ENCODE peak calls at places on chromosomes 13 and 19, in seven cellular contexts. One of them, this sample, is unnamed.

GRCh38 chr13:39835253-39835652 is 179.8 kb downstream of the COG6 start:
- DNase-seq in uterus: no peak
- DNase-seq in fibroblast of lung: no peak
- DNase-seq in ovary: no peak
- DNase-seq in endodermal cell: peak; percentile 56
- DNase-seq in mesendoderm: peak; percentile 49
- DNase-seq in CD8-positive, alpha-beta memory T cell: no peak
- DNase-seq in this sample: no peak

GRCh38 chr13:25648996-25649633 is 277.3 kb downstream of the ATP8A2 start:
- DNase-seq in uterus: no peak
- DNase-seq in fibroblast of lung: no peak
- DNase-seq in ovary: no peak
- DNase-seq in endodermal cell: no peak
- DNase-seq in mesendoderm: no peak
- DNase-seq in CD8-positive, alpha-beta memory T cell: no peak
- DNase-seq in this sample: no peak

GRCh38 chr19:2167896-2168618 is 4.3 kb downstream of the DOT1L start:
- DNase-seq in uterus: peak; percentile 59
- DNase-seq in fibroblast of lung: peak; percentile 47
- DNase-seq in ovary: no peak
- DNase-seq in endodermal cell: no peak
- DNase-seq in mesendoderm: no peak
- DNase-seq in CD8-positive, alpha-beta memory T cell: no peak
- DNase-seq in this sample: peak; percentile 83

GRCh38 chr13:93298741-93299140 is 72.1 kb downstream of the GPC6 start:
- DNase-seq in uterus: no peak
- DNase-seq in fibroblast of lung: peak; percentile 64
- DNase-seq in ovary: no peak
- DNase-seq in endodermal cell: no peak
- DNase-seq in mesendoderm: no peak
- DNase-seq in CD8-positive, alpha-beta memory T cell: no peak
- DNase-seq in this sample: no peak

GRCh38 chr13:41614671-41615519 is 157.5 kb downstream of the RGCC start:
- DNase-seq in uterus: peak; percentile 41
- DNase-seq in fibroblast of lung: peak; percentile 61
- DNase-seq in ovary: peak; percentile 21
- DNase-seq in endodermal cell: no peak
- DNase-seq in mesendoderm: peak; percentile 50
- DNase-seq in CD8-positive, alpha-beta memory T cell: no peak
- DNase-seq in this sample: no peak

GRCh38 chr13:46086421-46086922 is 18.4 kb downstream of the CPB2 start:
- DNase-seq in uterus: no peak
- DNase-seq in fibroblast of lung: no peak
- DNase-seq in ovary: no peak
- DNase-seq in endodermal cell: no peak
- DNase-seq in mesendoderm: no peak
- DNase-seq in CD8-positive, alpha-beta memory T cell: no peak
- DNase-seq in this sample: no peak

GRCh38 chr19:10256970-10257615 is 5.1 kb downstream of the MRPL4 start:
- DNase-seq in uterus: no peak
- DNase-seq in fibroblast of lung: no peak
- DNase-seq in ovary: no peak
- DNase-seq in endodermal cell: no peak
- DNase-seq in mesendoderm: no peak
- DNase-seq in CD8-positive, alpha-beta memory T cell: no peak
- DNase-seq in this sample: no peak

GRCh38 chr13:110517505-110518149 is 43.9 kb downstream of the RAB20 start:
- DNase-seq in uterus: no peak
- DNase-seq in fibroblast of lung: no peak
- DNase-seq in ovary: no peak
- DNase-seq in endodermal cell: no peak
- DNase-seq in mesendoderm: no peak
- DNase-seq in CD8-positive, alpha-beta memory T cell: no peak
- DNase-seq in this sample: no peak

GRCh38 chr19:3007975-3008374 is 21.1 kb downstream of the TLE2 start:
- DNase-seq in uterus: no peak
- DNase-seq in fibroblast of lung: no peak
- DNase-seq in ovary: no peak
- DNase-seq in endodermal cell: no peak
- DNase-seq in mesendoderm: no peak
- DNase-seq in CD8-positive, alpha-beta memory T cell: no peak
- DNase-seq in this sample: no peak

GRCh38 chr13:22454586-22454985 is 726.2 kb upstream of the SGCG start:
- DNase-seq in uterus: no peak
- DNase-seq in fibroblast of lung: peak; percentile 46
- DNase-seq in ovary: no peak
- DNase-seq in endodermal cell: peak; percentile 70
- DNase-seq in mesendoderm: peak; percentile 74
- DNase-seq in CD8-positive, alpha-beta memory T cell: no peak
- DNase-seq in this sample: no peak

GRCh38 chr19:50660083-50660366 is 10.8 kb downstream of the C19orf81 start:
- DNase-seq in uterus: no peak
- DNase-seq in fibroblast of lung: no peak
- DNase-seq in ovary: no peak
- DNase-seq in endodermal cell: no peak
- DNase-seq in mesendoderm: no peak
- DNase-seq in CD8-positive, alpha-beta memory T cell: no peak
- DNase-seq in this sample: no peak

GRCh38 chr19:42241279-42241678 is 1.1 kb downstream of the GSK3A start:
- DNase-seq in uterus: no peak
- DNase-seq in fibroblast of lung: no peak
- DNase-seq in ovary: no peak
- DNase-seq in endodermal cell: no peak
- DNase-seq in mesendoderm: no peak
- DNase-seq in CD8-positive, alpha-beta memory T cell: no peak
- DNase-seq in this sample: no peak

GRCh38 chr13:113491418-113491883 is 940 bp upstream of the DCUN1D2 start:
- DNase-seq in uterus: no peak
- DNase-seq in fibroblast of lung: peak; percentile 27
- DNase-seq in ovary: peak; percentile 42
- DNase-seq in endodermal cell: peak; percentile 77
- DNase-seq in mesendoderm: peak; percentile 54
- DNase-seq in CD8-positive, alpha-beta memory T cell: no peak
- DNase-seq in this sample: peak; percentile 76

GRCh38 chr19:5621945-5622464 is 571 bp downstream of the SAFB2 start:
- DNase-seq in uterus: peak; percentile 38
- DNase-seq in fibroblast of lung: no peak
- DNase-seq in ovary: peak; percentile 44
- DNase-seq in endodermal cell: peak; percentile 59
- DNase-seq in mesendoderm: peak; percentile 8
- DNase-seq in CD8-positive, alpha-beta memory T cell: no peak
- DNase-seq in this sample: peak; percentile 72

GRCh38 chr19:5622465-5623396 is at the start of the genes SAFB and SAFB2:
- DNase-seq in uterus: peak; percentile 99
- DNase-seq in fibroblast of lung: peak; percentile 100
- DNase-seq in ovary: peak; percentile 100
- DNase-seq in endodermal cell: peak; percentile 99
- DNase-seq in mesendoderm: peak; percentile 100
- DNase-seq in CD8-positive, alpha-beta memory T cell: peak; percentile 100
- DNase-seq in this sample: peak; percentile 100

GRCh38 chr19:5624741-5625140 is 1.9 kb downstream of the SAFB start:
- DNase-seq in uterus: no peak
- DNase-seq in fibroblast of lung: no peak
- DNase-seq in ovary: no peak
- DNase-seq in endodermal cell: no peak
- DNase-seq in mesendoderm: peak; percentile 30
- DNase-seq in CD8-positive, alpha-beta memory T cell: no peak
- DNase-seq in this sample: no peak

GRCh38 chr19:5624154-5624663 is 1.3 kb downstream of the SAFB start:
- DNase-seq in uterus: peak; percentile 37
- DNase-seq in fibroblast of lung: peak; percentile 59
- DNase-seq in ovary: peak; percentile 32
- DNase-seq in endodermal cell: peak; percentile 45
- DNase-seq in mesendoderm: peak; percentile 25
- DNase-seq in CD8-positive, alpha-beta memory T cell: no peak
- DNase-seq in this sample: peak; percentile 68

DNA sequence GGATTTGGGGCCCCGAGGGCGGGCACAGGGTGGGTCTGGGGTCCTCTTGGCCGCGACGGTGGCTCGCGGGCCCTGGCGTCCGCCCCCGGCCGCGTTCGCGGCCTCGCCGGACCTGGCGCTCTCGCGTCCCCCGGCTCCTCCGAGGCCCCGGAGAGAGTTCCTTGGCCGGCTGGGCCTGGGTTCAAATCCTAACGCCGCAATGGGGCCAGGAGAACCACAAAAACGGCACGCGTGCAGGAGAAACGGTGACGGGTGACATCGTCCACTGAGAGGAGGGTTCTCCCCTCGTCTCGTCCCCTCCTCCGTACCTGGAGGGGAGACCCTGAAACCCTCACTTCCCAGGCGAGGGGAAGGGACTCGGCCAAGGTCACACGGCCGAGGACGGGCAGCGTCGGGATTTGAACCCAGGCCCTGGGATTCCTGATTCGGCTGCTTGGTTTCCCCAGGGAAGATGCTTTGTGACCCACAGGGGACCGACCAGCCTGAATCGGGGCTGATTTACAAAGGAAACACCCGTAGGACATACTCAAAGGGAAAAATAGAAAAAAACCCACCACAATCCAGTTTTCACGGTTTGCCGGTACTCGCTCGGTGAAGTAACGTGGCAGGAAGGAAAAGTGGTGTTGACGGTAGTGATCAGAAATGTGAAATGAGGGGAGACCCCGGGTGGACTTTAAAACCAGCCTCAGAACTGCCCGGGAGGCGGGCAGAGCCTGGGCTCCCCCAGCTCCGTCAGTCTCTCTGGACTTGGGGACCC is 692 bp downstream of the SAFB start:
- DNase-seq in uterus: peak; percentile 20
- DNase-seq in fibroblast of lung: no peak
- DNase-seq in ovary: no peak
- DNase-seq in endodermal cell: peak; percentile 47
- DNase-seq in mesendoderm: no peak
- DNase-seq in CD8-positive, alpha-beta memory T cell: no peak
- DNase-seq in this sample: peak; percentile 56
- H3K4me1 ChIP-seq in uterus: peaks cover 9% of the 10 kb centered on the region
- H3K4me1 ChIP-seq in fibroblast of lung: peaks cover 14% of the 10 kb centered on the region
- H3K4me1 ChIP-seq in ovary: peaks cover 19% of the 10 kb centered on the region
- H3K4me1 ChIP-seq in endodermal cell: peaks cover 10% of the 10 kb centered on the region
- H3K4me1 ChIP-seq in mesendoderm: peaks cover 12% of the 10 kb centered on the region
- H3K4me1 ChIP-seq in CD8-positive, alpha-beta memory T cell: peaks cover 76% of the 10 kb centered on the region
- H3K4me1 ChIP-seq in this sample: peaks cover 24% of the 10 kb centered on the region

GRCh38 chr19:49335784-49336481 is 727 bp downstream of the CD37 start:
- DNase-seq in uterus: no peak
- DNase-seq in fibroblast of lung: no peak
- DNase-seq in ovary: no peak
- DNase-seq in endodermal cell: peak; percentile 11
- DNase-seq in mesendoderm: no peak
- DNase-seq in CD8-positive, alpha-beta memory T cell: no peak
- DNase-seq in this sample: no peak

GRCh38 chr19:49331616-49332055 is 3.6 kb upstream of the CD37 start:
- DNase-seq in uterus: no peak
- DNase-seq in fibroblast of lung: peak; percentile 50
- DNase-seq in ovary: no peak
- DNase-seq in endodermal cell: peak; percentile 82
- DNase-seq in mesendoderm: peak; percentile 82
- DNase-seq in CD8-positive, alpha-beta memory T cell: peak; percentile 42
- DNase-seq in this sample: no peak

GRCh38 chr19:49335071-49335783 is at the start of gene CD37:
- DNase-seq in uterus: no peak
- DNase-seq in fibroblast of lung: no peak
- DNase-seq in ovary: no peak
- DNase-seq in endodermal cell: peak; percentile 44
- DNase-seq in mesendoderm: no peak
- DNase-seq in CD8-positive, alpha-beta memory T cell: peak; percentile 34
- DNase-seq in this sample: no peak

GRCh38 chr19:49336482-49337266 is 1.5 kb downstream of the CD37 start:
- DNase-seq in uterus: no peak
- DNase-seq in fibroblast of lung: no peak
- DNase-seq in ovary: no peak
- DNase-seq in endodermal cell: peak; percentile 40
- DNase-seq in mesendoderm: no peak
- DNase-seq in CD8-positive, alpha-beta memory T cell: no peak
- DNase-seq in this sample: no peak

GRCh38 chr19:49333426-49334288 is 1.5 kb upstream of the CD37 start:
- DNase-seq in uterus: no peak
- DNase-seq in fibroblast of lung: no peak
- DNase-seq in ovary: no peak
- DNase-seq in endodermal cell: peak; percentile 44
- DNase-seq in mesendoderm: no peak
- DNase-seq in CD8-positive, alpha-beta memory T cell: peak; percentile 54
- DNase-seq in this sample: no peak
- H3K4me1 ChIP-seq in uterus: no peaks in the 10 kb centered on the region
- H3K4me1 ChIP-seq in fibroblast of lung: no peaks in the 10 kb centered on the region
- H3K4me1 ChIP-seq in ovary: peaks cover 5% of the 10 kb centered on the region
- H3K4me1 ChIP-seq in endodermal cell: no peaks in the 10 kb centered on the region
- H3K4me1 ChIP-seq in mesendoderm: peaks cover 5% of the 10 kb centered on the region
- H3K4me1 ChIP-seq in CD8-positive, alpha-beta memory T cell: peaks cover 64% of the 10 kb centered on the region
- H3K4me1 ChIP-seq in this sample: no peaks in the 10 kb centered on the region

GRCh38 chr19:33395561-33396550 is 22.3 kb downstream of the CEBPG start:
- DNase-seq in uterus: peak; percentile 80
- DNase-seq in fibroblast of lung: peak; percentile 46
- DNase-seq in ovary: peak; percentile 68
- DNase-seq in endodermal cell: no peak
- DNase-seq in mesendoderm: no peak
- DNase-seq in CD8-positive, alpha-beta memory T cell: no peak
- DNase-seq in this sample: peak; percentile 80

GRCh38 chr19:33397536-33398360 is 24.2 kb downstream of the CEBPG start:
- DNase-seq in uterus: no peak
- DNase-seq in fibroblast of lung: no peak
- DNase-seq in ovary: no peak
- DNase-seq in endodermal cell: peak; percentile 80
- DNase-seq in mesendoderm: no peak
- DNase-seq in CD8-positive, alpha-beta memory T cell: no peak
- DNase-seq in this sample: peak; percentile 56

GRCh38 chr19:33398361-33399060 is 25.0 kb downstream of the CEBPG start:
- DNase-seq in uterus: no peak
- DNase-seq in fibroblast of lung: no peak
- DNase-seq in ovary: no peak
- DNase-seq in endodermal cell: no peak
- DNase-seq in mesendoderm: no peak
- DNase-seq in CD8-positive, alpha-beta memory T cell: no peak
- DNase-seq in this sample: no peak

GRCh38 chr19:33394723-33395560 is 21.4 kb downstream of the CEBPG start:
- DNase-seq in uterus: no peak
- DNase-seq in fibroblast of lung: peak; percentile 14
- DNase-seq in ovary: no peak
- DNase-seq in endodermal cell: no peak
- DNase-seq in mesendoderm: no peak
- DNase-seq in CD8-positive, alpha-beta memory T cell: no peak
- DNase-seq in this sample: peak; percentile 36

GRCh38 chr19:33396701-33397535 is 23.4 kb downstream of the CEBPG start:
- DNase-seq in uterus: no peak
- DNase-seq in fibroblast of lung: no peak
- DNase-seq in ovary: no peak
- DNase-seq in endodermal cell: peak; percentile 77
- DNase-seq in mesendoderm: peak; percentile 61
- DNase-seq in CD8-positive, alpha-beta memory T cell: no peak
- DNase-seq in this sample: no peak
- H3K4me1 ChIP-seq in uterus: peaks cover 4% of the 10 kb centered on the region
- H3K4me1 ChIP-seq in fibroblast of lung: peaks cover 18% of the 10 kb centered on the region
- H3K4me1 ChIP-seq in ovary: peaks cover 7% of the 10 kb centered on the region
- H3K4me1 ChIP-seq in endodermal cell: peaks cover 4% of the 10 kb centered on the region
- H3K4me1 ChIP-seq in mesendoderm: no peaks in the 10 kb centered on the region
- H3K4me1 ChIP-seq in CD8-positive, alpha-beta memory T cell: no peaks in the 10 kb centered on the region
- H3K4me1 ChIP-seq in this sample: peaks cover 22% of the 10 kb centered on the region

DNA sequence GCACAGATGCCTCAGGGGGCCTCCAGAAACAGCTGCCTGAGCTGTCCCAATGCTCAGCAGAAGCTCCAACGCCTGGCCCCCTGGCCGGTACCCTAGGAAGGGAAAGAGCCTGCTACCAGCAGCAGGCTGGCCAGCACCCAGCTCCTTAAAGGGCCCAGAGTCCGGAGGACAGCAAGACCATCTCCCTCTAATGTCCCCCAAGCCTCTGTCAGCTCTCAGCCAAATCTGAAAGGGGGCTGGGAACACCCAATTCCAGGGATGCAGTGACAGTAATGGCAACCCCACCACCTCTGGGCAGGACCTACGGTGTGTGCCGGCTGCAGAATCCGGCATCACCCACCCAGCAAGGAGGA is 4.2 kb downstream of the PPP6R1 start:
- DNase-seq in uterus: no peak
- DNase-seq in fibroblast of lung: no peak
- DNase-seq in ovary: no peak
- DNase-seq in endodermal cell: no peak
- DNase-seq in mesendoderm: no peak
- DNase-seq in CD8-positive, alpha-beta memory T cell: no peak
- DNase-seq in this sample: no peak
- H3K4me1 ChIP-seq in uterus: peaks cover under 1% of the 10 kb centered on the region
- H3K4me1 ChIP-seq in fibroblast of lung: peaks cover 3% of the 10 kb centered on the region
- H3K4me1 ChIP-seq in ovary: peaks cover 15% of the 10 kb centered on the region
- H3K4me1 ChIP-seq in endodermal cell: peaks cover 11% of the 10 kb centered on the region
- H3K4me1 ChIP-seq in mesendoderm: peaks cover 7% of the 10 kb centered on the region
- H3K4me1 ChIP-seq in CD8-positive, alpha-beta memory T cell: peaks cover 77% of the 10 kb centered on the region
- H3K4me1 ChIP-seq in this sample: peaks cover 16% of the 10 kb centered on the region